ENCODE peak calls at places on chromosomes 16 and 17, in nine cellular contexts. K, Q, H, Z, P, G, V, C and F are unnamed samples.

GRCh38 chr16:70784692-70785317 is 16.2 kb downstream of the VAC14 start:
- DNase-seq in K (no peak), Q (no peak), H (no peak), Z (no peak), P (no peak), G (no peak), V (no peak), C (no peak), F (no peak)

GRCh38 chr17:44222112-44222869 is 2.8 kb upstream of the UBTF start:
- DNase-seq in K (no peak), Q (peak), H (no peak), Z (peak), P (peak), G (peak), V (peak), C (peak), F (peak)

GRCh38 chr17:21008516-21008915 is 34.3 kb downstream of the USP22 start:
- DNase-seq in K (no peak), Q (no peak), H (no peak), Z (no peak), P (no peak), G (no peak), V (no peak), C (no peak), F (no peak)

GRCh38 chr17:44281570-44281969 is 13.6 kb upstream of the SLC4A1 start:
- DNase-seq in K (no peak), Q (no peak), H (no peak), Z (no peak), P (no peak), G (no peak), V (no peak), C (no peak), F (no peak)

GRCh38 chr16:85658504-85659326 is 30.0 kb downstream of the GINS2 start:
- DNase-seq in K (no peak), Q (no peak), H (no peak), Z (no peak), P (no peak), G (no peak), V (no peak), C (no peak), F (no peak)

GRCh38 chr16:82641336-82641984 is 14.7 kb downstream of the CDH13 start:
- DNase-seq in K (no peak), Q (no peak), H (no peak), Z (peak), P (no peak), G (no peak), V (no peak), C (no peak), F (no peak)

GRCh38 chr17:32943647-32944191 is 15.8 kb downstream of the TMEM98 start:
- DNase-seq in K (no peak), Q (no peak), H (no peak), Z (no peak), P (no peak), G (no peak), V (peak), C (peak), F (no peak)

GRCh38 chr17:79667746-79668145 is 56.9 kb upstream of the RBFOX3 start:
- DNase-seq in K (no peak), Q (no peak), H (no peak), Z (no peak), P (no peak), G (no peak), V (no peak), C (no peak), F (peak)

GRCh38 chr16:84986879-84987278 is 24.5 kb downstream of the ZDHHC7 start:
- DNase-seq in K (no peak), Q (no peak), H (no peak), Z (no peak), P (no peak), G (no peak), V (no peak), C (no peak), F (no peak)

GRCh38 chr16:12158428-12158827 is 181.9 kb downstream of the SNX29 start:
- DNase-seq in K (no peak), Q (no peak), H (peak), Z (no peak), P (no peak), G (no peak), V (no peak), C (peak), F (no peak)

GRCh38 chr17:82520041-82520910 is 744 bp downstream of the FOXK2 start:
- DNase-seq in K (peak), Q (no peak), H (no peak), Z (peak), P (peak), G (no peak), V (no peak), C (no peak), F (no peak)

GRCh38 chr17:36833279-36833678 is 104.0 kb upstream of the LHX1 start:
- DNase-seq in K (no peak), Q (no peak), H (no peak), Z (no peak), P (no peak), G (no peak), V (no peak), C (no peak), F (no peak)

GRCh38 chr17:12545877-12546513 is 119.7 kb upstream of the MYOCD start:
- DNase-seq in K (no peak), Q (peak), H (no peak), Z (peak), P (no peak), G (peak), V (peak), C (peak), F (peak)

GRCh38 chr16:4477966-4478365 is 1.8 kb downstream of the HMOX2 start:
- DNase-seq in K (no peak), Q (no peak), H (peak), Z (no peak), P (no peak), G (no peak), V (peak), C (no peak), F (no peak)

GRCh38 chr16:11485676-11486075 is 101.0 kb downstream of the LITAF start:
- DNase-seq in K (no peak), Q (no peak), H (no peak), Z (no peak), P (no peak), G (no peak), V (no peak), C (no peak), F (no peak)

GRCh38 chr17:78818932-78819331 is 21.7 kb downstream of the USP36 start:
- DNase-seq in K (peak), Q (no peak), H (no peak), Z (no peak), P (peak), G (no peak), V (no peak), C (no peak), F (no peak)

GRCh38 chr16:30882429-30883310 is 11.2 kb downstream of the BCL7C start:
- DNase-seq in K (no peak), Q (no peak), H (no peak), Z (no peak), P (no peak), G (no peak), V (no peak), C (no peak), F (no peak)

GRCh38 chr17:9928601-9929341 is 23.7 kb upstream of the RCVRN start:
- DNase-seq in K (no peak), Q (peak), H (peak), Z (no peak), P (no peak), G (no peak), V (peak), C (peak), F (no peak)

GRCh38 chr17:21211825-21212479 is 2.0 kb downstream of the TMEM11 start:
- DNase-seq in K (no peak), Q (no peak), H (no peak), Z (no peak), P (no peak), G (no peak), V (no peak), C (no peak), F (no peak)

GRCh38 chr17:70050192-70050591 is 24.8 kb upstream of the KCNJ16 start:
- DNase-seq in K (no peak), Q (no peak), H (no peak), Z (no peak), P (no peak), G (no peak), V (no peak), C (no peak), F (no peak)

GRCh38 chr16:84949776-84950436 is 61.4 kb downstream of the ZDHHC7 start:
- DNase-seq in K (no peak), Q (no peak), H (no peak), Z (no peak), P (no peak), G (no peak), V (no peak), C (no peak), F (no peak)

GRCh38 chr17:75776399-75777242 is 8.0 kb upstream of the UNK start:
- DNase-seq in K (peak), Q (no peak), H (no peak), Z (no peak), P (no peak), G (no peak), V (no peak), C (no peak), F (peak)

GRCh38 chr16:12245923-12246290 is 269.4 kb downstream of the SNX29 start:
- DNase-seq in K (no peak), Q (no peak), H (no peak), Z (no peak), P (no peak), G (no peak), V (no peak), C (no peak), F (no peak)

GRCh38 chr16:78310990-78311561 is 211.6 kb downstream of the WWOX start:
- DNase-seq in K (no peak), Q (peak), H (no peak), Z (no peak), P (no peak), G (no peak), V (peak), C (no peak), F (no peak)

GRCh38 chr17:78808106-78808635 is 26.1 kb upstream of the CYTH1 start:
- DNase-seq in K (no peak), Q (no peak), H (no peak), Z (no peak), P (no peak), G (no peak), V (no peak), C (no peak), F (no peak)

GRCh38 chr16:48971571-48972071 is 310.0 kb downstream of the CBLN1 start:
- DNase-seq in K (no peak), Q (no peak), H (peak), Z (no peak), P (no peak), G (peak), V (peak), C (no peak), F (no peak)

GRCh38 chr17:49941427-49941826 is 27.6 kb upstream of the DLX4 start:
- DNase-seq in K (no peak), Q (no peak), H (no peak), Z (no peak), P (no peak), G (no peak), V (no peak), C (no peak), F (no peak)

GRCh38 chr16:28610595-28611270 is 889 bp upstream of the SULT1A1 start:
- DNase-seq in K (no peak), Q (no peak), H (no peak), Z (no peak), P (no peak), G (no peak), V (no peak), C (no peak), F (no peak)

GRCh38 chr17:77451894-77452852 is 311.4 kb downstream of the SEC14L1 start:
- DNase-seq in K (no peak), Q (no peak), H (no peak), Z (no peak), P (no peak), G (peak), V (peak), C (peak), F (peak)

GRCh38 chr17:77318021-77318420 is 177.3 kb downstream of the SEC14L1 start:
- DNase-seq in K (no peak), Q (no peak), H (no peak), Z (no peak), P (no peak), G (no peak), V (no peak), C (no peak), F (peak)

GRCh38 chr16:83835972-83836566 is 28.3 kb downstream of the HSBP1 start:
- DNase-seq in K (no peak), Q (no peak), H (no peak), Z (no peak), P (no peak), G (no peak), V (no peak), C (peak), F (no peak)

GRCh38 chr17:43879723-43880419 is 27.5 kb downstream of the MPP2 start:
- DNase-seq in K (no peak), Q (no peak), H (no peak), Z (no peak), P (no peak), G (no peak), V (no peak), C (no peak), F (no peak)

GRCh38 chr17:58084317-58084981 is 1.2 kb downstream of the DYNLL2 start:
- DNase-seq in K (peak), Q (no peak), H (no peak), Z (peak), P (peak), G (no peak), V (peak), C (no peak), F (peak)

GRCh38 chr17:6927290-6927844 is 68.5 kb upstream of the ALOX12 start:
- DNase-seq in K (no peak), Q (no peak), H (no peak), Z (no peak), P (no peak), G (no peak), V (no peak), C (no peak), F (no peak)

GRCh38 chr16:642189-643049 is 791 bp downstream of the MCRIP2 start:
- DNase-seq in K (no peak), Q (no peak), H (no peak), Z (peak), P (no peak), G (no peak), V (peak), C (no peak), F (no peak)

GRCh38 chr17:38341035-38341721 is 2.6 kb downstream of the GPR179 start:
- DNase-seq in K (no peak), Q (no peak), H (no peak), Z (no peak), P (no peak), G (peak), V (peak), C (no peak), F (peak)

GRCh38 chr16:21116148-21116693 is 34.4 kb downstream of the DNAH3 start:
- DNase-seq in K (no peak), Q (no peak), H (no peak), Z (peak), P (no peak), G (no peak), V (peak), C (no peak), F (no peak)

GRCh38 chr17:1201132-1201702 is 21.4 kb upstream of the ABR start:
- DNase-seq in K (peak), Q (no peak), H (no peak), Z (no peak), P (no peak), G (no peak), V (no peak), C (no peak), F (no peak)

GRCh38 chr17:40109471-40109824 is 9.1 kb upstream of the NR1D1 start:
- DNase-seq in K (no peak), Q (no peak), H (no peak), Z (peak), P (no peak), G (no peak), V (no peak), C (no peak), F (peak)

GRCh38 chr17:7781467-7781866 is 52.5 kb upstream of the KDM6B start:
- DNase-seq in K (no peak), Q (no peak), H (no peak), Z (no peak), P (no peak), G (no peak), V (no peak), C (no peak), F (no peak)

GRCh38 chr16:50711862-50712567 is 18.6 kb downstream of the NOD2 start:
- DNase-seq in K (no peak), Q (no peak), H (no peak), Z (no peak), P (no peak), G (peak), V (no peak), C (no peak), F (no peak)

GRCh38 chr16:50709061-50709695 is 15.8 kb downstream of the NOD2 start:
- DNase-seq in K (no peak), Q (no peak), H (no peak), Z (no peak), P (no peak), G (no peak), V (no peak), C (no peak), F (no peak)

GRCh38 chr16:50712568-50712914 is 19.1 kb downstream of the NOD2 start:
- DNase-seq in K (no peak), Q (no peak), H (no peak), Z (no peak), P (no peak), G (no peak), V (peak), C (peak), F (no peak)

GRCh38 chr16:50709980-50710379 is 16.6 kb downstream of the NOD2 start:
- DNase-seq in K (no peak), Q (no peak), H (no peak), Z (no peak), P (no peak), G (no peak), V (peak), C (no peak), F (no peak)

GRCh38 chr16:50711040-50711439 is 17.6 kb downstream of the NOD2 start:
- DNase-seq in K (no peak), Q (no peak), H (no peak), Z (no peak), P (no peak), G (no peak), V (no peak), C (no peak), F (no peak)
- H3K27ac ChIP-seq in K (no peak), Q (no peak), H (no peak), Z (no peak), P (no peak), G (no peak), V (no peak), C (no peak), F (no peak)

DNA sequence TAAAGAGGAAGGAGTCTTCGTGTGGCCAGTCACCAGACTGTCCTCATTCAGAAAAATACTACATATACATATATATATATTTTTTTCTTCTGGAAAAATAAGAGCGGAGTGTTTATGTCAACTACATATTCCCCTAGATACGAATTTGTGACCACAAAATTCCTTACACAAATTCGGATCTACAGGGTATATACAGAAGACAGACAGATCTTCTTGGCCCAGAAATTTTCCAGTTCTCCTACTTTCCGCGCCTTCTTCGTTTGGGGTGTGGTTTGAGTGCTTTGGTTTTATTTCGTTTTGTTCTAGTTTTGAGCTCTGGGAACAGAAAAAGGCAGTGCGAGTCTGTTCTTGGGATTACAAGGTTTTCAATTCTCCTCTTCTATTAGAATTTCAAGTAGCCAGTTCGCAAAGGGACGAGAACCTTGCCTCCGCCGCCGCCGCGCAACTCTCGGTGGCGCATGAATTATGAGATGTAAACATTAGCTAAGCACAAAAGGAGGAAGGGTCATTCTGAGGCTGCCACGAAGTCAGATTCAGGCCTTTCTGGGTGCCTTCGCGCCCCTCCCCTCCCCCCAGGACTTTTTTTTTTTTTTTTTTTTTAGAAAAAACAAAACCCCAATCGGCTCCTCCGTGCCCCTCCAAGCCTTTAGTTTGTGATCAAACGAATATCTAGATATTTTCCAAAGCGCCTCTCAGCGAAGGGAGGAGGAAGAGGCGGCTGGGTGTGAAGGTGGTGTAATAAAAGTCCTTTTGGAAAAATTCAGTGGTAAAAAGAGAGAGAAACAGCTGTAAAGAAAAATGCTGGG is 1.8 kb upstream of the HOXB4 start:
- DNase-seq in K (no peak), Q (no peak), H (no peak), Z (no peak), P (no peak), G (no peak), V (no peak), C (no peak), F (no peak)
- H3K27ac ChIP-seq in K (no peak), Q (no peak), H (no peak), Z (no peak), P (no peak), G (no peak), V (no peak), C (no peak), F (no peak)

DNA sequence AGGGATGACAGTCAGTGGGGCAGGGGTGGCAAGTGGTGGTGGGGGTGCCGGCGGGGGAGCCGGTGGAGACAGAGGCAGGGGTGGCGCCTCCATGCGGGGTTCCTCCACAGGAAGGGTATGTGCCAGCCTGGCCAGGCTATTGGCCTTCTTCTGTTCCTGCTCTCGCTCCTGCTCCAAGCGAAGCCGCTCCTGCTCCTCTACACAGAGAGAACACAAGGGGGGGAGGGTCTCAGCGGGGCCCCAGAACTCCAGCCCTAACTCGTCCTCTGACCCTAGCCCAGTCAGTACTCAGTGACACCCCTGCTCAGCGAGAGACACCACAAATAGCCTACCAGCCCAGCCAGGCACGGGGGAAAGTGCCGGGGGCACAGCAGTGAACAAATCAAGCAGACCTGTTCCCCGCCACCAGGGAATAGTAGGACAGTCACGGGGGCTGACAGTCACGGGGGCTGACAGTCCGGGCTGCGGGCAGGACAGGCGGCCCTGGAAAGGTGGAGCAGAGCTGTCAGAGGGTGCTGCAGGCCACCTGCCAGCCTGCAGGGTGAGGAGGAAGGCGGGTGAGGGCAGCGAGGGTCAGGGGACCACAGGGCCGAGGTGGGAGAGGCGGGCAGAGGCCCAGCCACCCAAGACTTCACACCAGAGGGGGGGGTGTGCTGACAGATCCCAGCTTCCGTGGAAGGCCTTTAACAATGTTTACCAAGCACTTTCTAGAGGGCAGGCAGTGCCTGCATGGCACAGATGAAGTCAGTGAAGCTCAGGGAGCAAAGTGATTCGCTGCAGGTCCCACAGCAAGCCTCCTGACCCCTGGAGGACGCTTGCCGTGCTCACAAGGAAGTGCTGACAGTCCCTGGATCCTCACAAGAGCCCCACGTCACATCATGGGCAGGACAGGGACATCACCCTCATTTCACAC is 5.3 kb downstream of the MNT start:
- DNase-seq in K (no peak), Q (no peak), H (no peak), Z (no peak), P (no peak), G (no peak), V (peak), C (peak), F (peak)
- H3K27ac ChIP-seq in K (no peak), Q (no peak), H (peak), Z (no peak), P (peak), G (peak), V (no peak), C (peak), F (peak)

GRCh38 chr16:57829969-57830360 is 27.7 kb upstream of the KIFC3 start:
- DNase-seq in K (no peak), Q (no peak), H (no peak), Z (no peak), P (no peak), G (no peak), V (no peak), C (no peak), F (no peak)
- H3K27ac ChIP-seq in K (no peak), Q (no peak), H (peak), Z (no peak), P (no peak), G (no peak), V (no peak), C (no peak), F (peak)

GRCh38 chr17:61088556-61088955 is 311.1 kb upstream of the TBX2 start:
- DNase-seq in K (no peak), Q (no peak), H (no peak), Z (no peak), P (no peak), G (no peak), V (no peak), C (no peak), F (no peak)
- H3K27ac ChIP-seq in K (no peak), Q (no peak), H (no peak), Z (no peak), P (no peak), G (no peak), V (no peak), C (no peak), F (no peak)

GRCh38 chr16:81520560-81521135 is 76.0 kb downstream of the CMIP start:
- DNase-seq in K (no peak), Q (no peak), H (no peak), Z (no peak), P (no peak), G (no peak), V (no peak), C (no peak), F (peak)
- H3K27ac ChIP-seq in K (peak), Q (no peak), H (no peak), Z (no peak), P (peak), G (no peak), V (no peak), C (no peak), F (no peak)